ENCODE peak calls at places on chromosomes 3 and 15, in nine cellular contexts. V, L, G, H, U, M, W, Q and E are unnamed samples.

GRCh38 chr3:30354513-30354912 is 251.9 kb upstream of the TGFBR2 start:
- DNase-seq in V (no peak), L (no peak), G (no peak), H (no peak), U (no peak), M (no peak), W (no peak), Q (peak), E (no peak)

GRCh38 chr3:186786810-186787375 is 3.5 kb downstream of the EIF4A2 start:
- DNase-seq in V (no peak), L (peak), G (peak), H (no peak), U (no peak), M (peak), W (no peak), Q (no peak), E (no peak)

GRCh38 chr3:196444495-196444894 is 12.3 kb upstream of the UBXN7 start:
- DNase-seq in V (no peak), L (no peak), G (no peak), H (no peak), U (no peak), M (no peak), W (peak), Q (no peak), E (no peak)

GRCh38 chr15:64460737-64461576 is 579 bp downstream of the ZNF609 start:
- DNase-seq in V (peak), L (peak), G (peak), H (peak), U (no peak), M (peak), W (no peak), Q (peak), E (peak)

GRCh38 chr3:182989566-182989965 is 9.2 kb upstream of the DCUN1D1 start:
- DNase-seq in V (no peak), L (no peak), G (no peak), H (no peak), U (no peak), M (peak), W (no peak), Q (no peak), E (no peak)

GRCh38 chr3:58274027-58274614 is 31.9 kb upstream of the RPP14 start:
- DNase-seq in V (no peak), L (peak), G (no peak), H (no peak), U (no peak), M (no peak), W (no peak), Q (peak), E (no peak)

GRCh38 chr3:31981206-31982181 is at the start of the genes OSBPL10 and ZNF860:
- DNase-seq in V (no peak), L (peak), G (peak), H (peak), U (no peak), M (peak), W (peak), Q (peak), E (peak)

GRCh38 chr3:14244521-14244920 is 65.9 kb downstream of the LSM3 start:
- DNase-seq in V (no peak), L (no peak), G (no peak), H (no peak), U (no peak), M (no peak), W (peak), Q (no peak), E (no peak)

GRCh38 chr15:65082303-65082958 is 5.9 kb downstream of the KBTBD13 start:
- DNase-seq in V (no peak), L (no peak), G (no peak), H (no peak), U (no peak), M (no peak), W (no peak), Q (no peak), E (peak)